ENCODE peak calls at places on chromosomes 4 and X, in five cellular contexts. Q is activated CD4-positive, alpha-beta T cell treated with anti-CD3 and anti-CD28 coated beads, Interleukin-2, amount 10 ng/mL, durations not matched to agents 7 days and 5 days; U is naive thymus-derived CD8-positive, alpha-beta T cell; E is SJCRH30; G is activated T-helper 1 cell treated with anti-CD3 and anti-CD28 coated beads, Interleukin-12 subunit alpha, Interleukin-12 subunit beta, Interleukin-2, Interleukin-4 antibody, amounts not matched to agents 30 ng/mL and 10 ng/mL and 1 ng/mL, durations not matched to agents 14 hours and 24 hours and 36 hours. X is an unnamed sample.

GRCh38 chrX:39418936-39419659 is 617.8 kb downstream of the MID1IP1 start:
- DNase-seq in Q (no peak), U (no peak), E (no peak), G (no peak), X (no peak)

GRCh38 chrX:14673764-14674163 is 144.4 kb downstream of the GLRA2 start:
- DNase-seq in Q (no peak), U (no peak), E (peak), G (no peak), X (peak)

GRCh38 chrX:65528705-65529340 is 5.8 kb downstream of the LAS1L start:
- DNase-seq in Q (peak), U (peak), E (peak), G (peak), X (peak)

GRCh38 chr4:8285976-8286718 is 16.6 kb downstream of the HTRA3 start:
- DNase-seq in Q (no peak), U (no peak), E (no peak), G (no peak), X (no peak)

GRCh38 chr4:76781698-76782595 is 116.0 kb downstream of the SOWAHB start:
- DNase-seq in Q (no peak), U (no peak), E (peak), G (no peak), X (peak)

GRCh38 chr4:2399216-2399615 is 19.2 kb downstream of the ZFYVE28 start:
- DNase-seq in Q (no peak), U (no peak), E (no peak), G (no peak), X (no peak)

GRCh38 chrX:110082156-110082555 is 79.2 kb downstream of the TMEM164 start:
- DNase-seq in Q (no peak), U (no peak), E (no peak), G (no peak), X (peak)

GRCh38 chr4:89001647-89002518 is 55.1 kb downstream of the FAM13A start:
- DNase-seq in Q (no peak), U (no peak), E (peak), G (no peak), X (peak)

GRCh38 chr4:76090241-76090691 is 15.8 kb downstream of the ART3 start:
- DNase-seq in Q (no peak), U (no peak), E (no peak), G (no peak), X (no peak)

X was measured in myocyte.